ENCODE peak calls at places on chromosomes 11 and 22, in ten cellular contexts. L is neural progenitor cell; F is activated CD8-positive, alpha-beta T cell treated with anti-CD3 and anti-CD28 coated beads for 36 hours; G is B cell; B is lower lobe of right lung; J is endothelial cell; T is glutamatergic neuron; C is CD8-positive, alpha-beta T cell; D is cardiac muscle cell; P is Calu3. N is an unnamed sample.

GRCh38 chr11:33997473-33998347 is 53.8 kb upstream of the CAPRIN1 start:
- DNase-seq in J (no peak), D (peak; percentile 10), L (peak; percentile 4), T (no peak), B (no peak), P (peak; percentile 4), C (no peak), G (no peak), F (no peak), N (no peak)

GRCh38 chr22:39077513-39077840 is 402 bp downstream of the APOBEC3G start:
- DNase-seq in D (no peak), T (no peak), J (no peak), G (no peak), C (no peak), F (no peak), L (no peak), B (no peak), P (no peak), N (no peak)

GRCh38 chr22:26287382-26288228 is 118.3 kb downstream of the SEZ6L start:
- DNase-seq in C (no peak), P (no peak), G (no peak), T (no peak), L (no peak), B (no peak), D (no peak), J (no peak), F (no peak), N (no peak)

GRCh38 chr22:30208631-30209603 is 37.6 kb downstream of the LIF start:
- DNase-seq in P (peak; percentile 84), T (no peak), F (peak; percentile 28), B (no peak), G (no peak), L (no peak), J (no peak), C (no peak), D (no peak), N (no peak)

GRCh38 chr11:124627546-124627945 is 4.9 kb downstream of the TBRG1 start:
- DNase-seq in B (no peak), L (no peak), D (no peak), J (no peak), P (no peak), C (no peak), F (no peak), T (no peak), G (no peak), N (no peak)

GRCh38 chr22:45262931-45263789 is 21.6 kb upstream of the UPK3A start:
- DNase-seq in J (no peak), L (no peak), C (no peak), B (peak; percentile 61), P (no peak), D (no peak), G (peak; percentile 89), F (no peak), T (no peak), N (no peak)

GRCh38 chr11:29300441-29300840 is 716.4 kb downstream of the KCNA4 start:
- DNase-seq in G (no peak), P (no peak), J (no peak), C (no peak), D (no peak), F (no peak), B (no peak), T (no peak), L (no peak), N (no peak)

GRCh38 chr11:72629266-72629665 is 45.0 kb downstream of the PDE2A start:
- DNase-seq in L (no peak), T (peak; percentile 44), C (no peak), B (no peak), J (no peak), D (no peak), F (no peak), G (no peak), P (no peak), N (no peak)

GRCh38 chr11:106706355-106706754 is 311.9 kb downstream of the GUCY1A2 start:
- DNase-seq in J (no peak), F (no peak), T (no peak), B (no peak), D (no peak), G (no peak), P (no peak), L (no peak), C (no peak), N (no peak)

GRCh38 chr22:28029201-28029948 is 110.3 kb upstream of the PITPNB start:
- DNase-seq in G (no peak), C (no peak), P (peak; percentile 36), J (peak; percentile 44), F (no peak), D (no peak), T (no peak), B (peak; percentile 61), L (no peak), N (no peak)

GRCh38 chr11:76579047-76579751 is 91.3 kb downstream of the LRRC32 start:
- DNase-seq in J (no peak), L (peak; percentile 41), B (peak; percentile 56), P (no peak), T (no peak), F (no peak), C (no peak), G (no peak), D (no peak), N (peak; percentile 64)
- TF ChIP-seq CTCF in J (no peak), L (peak; percentile 41), B (no peak), P (no peak), T (no peak), F (peak; percentile 31), C (no peak), G (no peak), D (peak; percentile 53), N (peak; percentile 23)

GRCh38 chr11:125942276-125942611 is 3.6 kb upstream of the VSIG10L2 start:
- DNase-seq in D (no peak), F (no peak), T (no peak), G (no peak), L (no peak), J (no peak), C (no peak), P (no peak), B (no peak), N (no peak)
- TF ChIP-seq CTCF in D (no peak), F (peak; percentile 23), T (peak; percentile 3), G (no peak), L (no peak), J (no peak), C (peak; percentile 60), P (peak; percentile 0), B (no peak), N (no peak)

DNA sequence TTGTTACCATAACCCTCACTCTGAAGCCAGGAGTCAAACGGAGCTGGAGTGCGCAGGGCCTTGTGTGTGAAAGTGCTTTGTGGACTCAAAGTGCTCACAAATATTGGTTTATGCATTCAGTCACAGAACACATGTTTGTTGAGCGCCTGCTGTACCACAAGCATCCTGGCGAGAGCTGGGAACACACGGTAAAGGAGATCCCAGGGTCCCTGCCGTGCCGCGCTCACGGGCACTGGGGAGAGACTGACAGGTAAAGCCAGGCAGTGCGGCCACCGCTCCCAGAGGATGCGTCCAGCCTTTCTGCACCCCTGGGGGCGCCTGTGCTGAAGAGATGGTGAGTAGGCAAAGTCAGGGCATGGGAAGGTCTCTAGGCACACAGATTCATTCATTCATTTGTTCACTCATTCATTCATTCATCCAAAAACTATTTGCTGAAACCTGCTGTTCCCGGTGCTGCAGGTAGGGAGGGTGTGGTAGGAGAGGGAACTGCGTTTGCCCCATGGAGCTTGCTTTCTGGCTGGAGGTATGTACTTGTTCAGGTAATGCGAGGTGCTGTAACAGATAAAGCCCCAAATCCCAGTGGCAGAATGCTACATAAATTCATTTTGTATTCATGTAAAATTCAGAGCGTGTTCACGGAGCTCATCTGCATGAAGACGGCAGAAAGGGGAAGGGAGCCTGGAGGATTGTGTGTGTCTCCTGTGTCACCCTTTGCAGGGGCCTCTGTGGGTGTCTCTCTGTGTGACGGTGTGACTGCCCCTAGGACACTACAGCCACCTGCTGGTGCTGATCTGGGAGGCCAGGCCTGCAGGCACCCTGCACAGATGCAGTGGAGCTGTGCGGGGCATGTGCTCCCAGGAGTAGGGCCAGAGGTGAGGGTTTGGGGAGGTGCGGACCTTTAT is 167.0 kb upstream of the B3GAT1 start:
- DNase-seq in P (peak; percentile 22), L (no peak), F (peak; percentile 11), D (peak; percentile 34), J (peak; percentile 34), B (no peak), C (no peak), T (no peak), G (no peak), N (no peak)
- TF ChIP-seq CTCF in P (no peak), L (peak; percentile 2), F (no peak), D (no peak), J (no peak), B (no peak), C (no peak), T (peak; percentile 3), G (no peak), N (peak; percentile 22)

GRCh38 chr22:17541476-17541875 is 21.8 kb upstream of the SLC25A18 start:
- DNase-seq in D (no peak), G (no peak), T (no peak), F (no peak), P (no peak), J (no peak), B (no peak), L (no peak), C (no peak), N (no peak)

GRCh38 chr22:17542452-17542851 is 20.8 kb upstream of the SLC25A18 start:
- DNase-seq in D (no peak), C (no peak), B (no peak), L (no peak), P (no peak), G (no peak), J (no peak), F (no peak), T (no peak), N (no peak)

GRCh38 chr22:17536269-17536668 is 27.0 kb upstream of the SLC25A18 start:
- DNase-seq in J (no peak), C (no peak), F (no peak), P (no peak), L (no peak), G (no peak), B (no peak), T (no peak), D (no peak), N (no peak)

GRCh38 chr22:17537155-17537554 is 26.1 kb upstream of the SLC25A18 start:
- DNase-seq in G (no peak), L (no peak), C (no peak), J (no peak), F (no peak), D (no peak), B (no peak), P (no peak), T (no peak), N (no peak)

GRCh38 chr22:17540481-17540880 is 22.8 kb upstream of the SLC25A18 start:
- DNase-seq in P (no peak), J (peak; percentile 14), D (no peak), L (no peak), G (no peak), B (no peak), T (peak; percentile 32), F (peak; percentile 4), C (no peak), N (no peak)
- TF ChIP-seq CTCF in P (no peak), J (no peak), D (no peak), L (peak; percentile 43), G (no peak), B (no peak), T (no peak), F (no peak), C (no peak), N (peak; percentile 10)

GRCh38 chr22:50625568-50626313 is 2.2 kb downstream of the ARSA start:
- DNase-seq in L (peak; percentile 50), P (no peak), C (no peak), G (no peak), J (peak; percentile 65), D (no peak), F (no peak), T (no peak), B (no peak), N (no peak)
- TF ChIP-seq CTCF in L (peak; percentile 41), P (no peak), C (no peak), G (no peak), J (no peak), D (no peak), F (no peak), T (no peak), B (no peak), N (no peak)